ENCODE peak calls at places on chromosomes 5 and 9, in five cellular contexts. J, Y, S, I and M are unnamed samples.

GRCh38 chr9:20319241-20319640 is 303.1 kb downstream of the MLLT3 start:
- DNase-seq in J (no peak), I (no peak), Y (no peak), S (no peak), M (no peak)

GRCh38 chr9:12775963-12776774 is 1.3 kb downstream of the LURAP1L start:
- DNase-seq in J (peak; percentile 85), S (peak; percentile 95), I (peak; percentile 83), Y (peak; percentile 88), M (peak; percentile 76)

GRCh38 chr9:121966706-121967105 is 126.4 kb downstream of the TTLL11 start:
- DNase-seq in Y (no peak), J (no peak), S (no peak), I (no peak), M (no peak)

GRCh38 chr5:157648275-157648990 is 3.8 kb downstream of the SOX30 start:
- DNase-seq in J (no peak), Y (no peak), I (no peak), S (no peak), M (no peak)

GRCh38 chr5:40486437-40487270 is 193.1 kb upstream of the PTGER4 start:
- DNase-seq in Y (peak; percentile 81), J (no peak), I (peak; percentile 13), S (no peak), M (no peak)

GRCh38 chr9:17171309-17172094 is 36.7 kb downstream of the CNTLN start:
- DNase-seq in J (no peak), S (no peak), Y (no peak), I (no peak), M (no peak)

GRCh38 chr9:136695955-136696354 is 8.7 kb upstream of the AGPAT2 start:
- DNase-seq in I (no peak), Y (no peak), J (no peak), S (no peak), M (peak; percentile 5)

GRCh38 chr9:95764920-95765319 is 110.6 kb upstream of the ERCC6L2 start:
- DNase-seq in I (no peak), J (no peak), S (no peak), Y (peak; percentile 55), M (no peak)

GRCh38 chr5:35956429-35956828 is 18.0 kb upstream of the CAPSL start:
- DNase-seq in J (no peak), Y (peak; percentile 50), S (no peak), I (no peak), M (no peak)

GRCh38 chr9:122219856-122220672 is 8.7 kb downstream of the LHX6 start:
- DNase-seq in J (no peak), Y (no peak), S (peak; percentile 29), I (no peak), M (peak; percentile 59)

GRCh38 chr5:29950416-29951145 is 1242.9 kb upstream of the CDH6 start:
- DNase-seq in I (no peak), Y (no peak), S (no peak), J (no peak), M (no peak)

GRCh38 chr5:101942321-101942882 is 353.7 kb downstream of the SLCO4C1 start:
- DNase-seq in Y (peak; percentile 16), S (peak; percentile 15), J (no peak), I (peak; percentile 56), M (peak; percentile 25)

GRCh38 chr9:77521091-77521490 is 127.0 kb downstream of the GNA14 start:
- DNase-seq in J (no peak), I (no peak), Y (no peak), S (no peak), M (no peak)

GRCh38 chr5:34609951-34610431 is 46.1 kb upstream of the RAI14 start:
- DNase-seq in Y (peak; percentile 19), S (no peak), I (no peak), J (no peak), M (no peak)

GRCh38 chr9:137494550-137495351 is 35.6 kb upstream of the NSMF start:
- DNase-seq in J (no peak), I (no peak), Y (no peak), S (no peak), M (no peak)

GRCh38 chr5:72633649-72634048 is 126.4 kb upstream of the ZNF366 start:
- DNase-seq in S (peak; percentile 82), I (no peak), Y (no peak), J (no peak), M (no peak)

GRCh38 chr5:78640622-78641021 is 8.0 kb downstream of the LHFPL2 start:
- DNase-seq in I (no peak), J (no peak), S (no peak), Y (peak; percentile 76), M (no peak)

GRCh38 chr5:172620506-172620905 is 20.6 kb upstream of the NEURL1B start:
- DNase-seq in I (no peak), Y (no peak), J (no peak), S (no peak), M (no peak)

GRCh38 chr9:131959056-131959455 is 120.6 kb downstream of the MED27 start:
- DNase-seq in S (no peak), Y (no peak), I (no peak), J (no peak), M (no peak)

GRCh38 chr5:172953776-172954189 is 5.4 kb upstream of the RPL26L1 start:
- DNase-seq in J (peak; percentile 73), Y (peak; percentile 66), S (peak; percentile 64), I (no peak), M (no peak)

GRCh38 chr9:107690026-107690425 is 200.5 kb upstream of the KLF4 start:
- DNase-seq in I (no peak), Y (no peak), J (no peak), S (no peak), M (no peak)

GRCh38 chr5:36664762-36665161 is 58.4 kb downstream of the SLC1A3 start:
- DNase-seq in J (no peak), Y (peak; percentile 50), I (no peak), S (no peak), M (no peak)

GRCh38 chr5:131264453-131265200 is 774 bp downstream of the CDC42SE2 start:
- DNase-seq in J (no peak), I (peak; percentile 36), S (no peak), Y (no peak), M (peak; percentile 52)

GRCh38 chr9:129962889-129963703 is 79.9 kb downstream of the FNBP1 start:
- DNase-seq in J (no peak), S (peak; percentile 65), Y (peak; percentile 57), I (peak; percentile 11), M (no peak)

GRCh38 chr9:995776-996175 is 19.3 kb downstream of the DMRT3 start:
- DNase-seq in S (no peak), I (no peak), J (no peak), Y (peak; percentile 15), M (no peak)
- TF ChIP-seq CTCF in S (no peak), I (no peak), J (no peak), Y (no peak), M (no peak)

GRCh38 chr5:94967525-94967924 is 317.4 kb downstream of the MCTP1 start:
- DNase-seq in J (no peak), S (no peak), I (no peak), Y (no peak), M (no peak)

GRCh38 chr5:94972268-94972667 is 312.6 kb downstream of the MCTP1 start:
- DNase-seq in J (no peak), Y (no peak), S (no peak), I (no peak), M (no peak)

GRCh38 chr5:94968507-94969095 is 316.3 kb downstream of the MCTP1 start:
- DNase-seq in I (peak; percentile 36), Y (peak; percentile 53), J (peak; percentile 16), S (peak; percentile 83), M (peak; percentile 27)

GRCh38 chr5:94969174-94969573 is 315.7 kb downstream of the MCTP1 start:
- DNase-seq in Y (no peak), I (no peak), J (no peak), S (peak; percentile 69), M (no peak)
- TF ChIP-seq CTCF in Y (peak; percentile 13), I (no peak), J (no peak), S (peak; percentile 42), M (no peak)

DNA sequence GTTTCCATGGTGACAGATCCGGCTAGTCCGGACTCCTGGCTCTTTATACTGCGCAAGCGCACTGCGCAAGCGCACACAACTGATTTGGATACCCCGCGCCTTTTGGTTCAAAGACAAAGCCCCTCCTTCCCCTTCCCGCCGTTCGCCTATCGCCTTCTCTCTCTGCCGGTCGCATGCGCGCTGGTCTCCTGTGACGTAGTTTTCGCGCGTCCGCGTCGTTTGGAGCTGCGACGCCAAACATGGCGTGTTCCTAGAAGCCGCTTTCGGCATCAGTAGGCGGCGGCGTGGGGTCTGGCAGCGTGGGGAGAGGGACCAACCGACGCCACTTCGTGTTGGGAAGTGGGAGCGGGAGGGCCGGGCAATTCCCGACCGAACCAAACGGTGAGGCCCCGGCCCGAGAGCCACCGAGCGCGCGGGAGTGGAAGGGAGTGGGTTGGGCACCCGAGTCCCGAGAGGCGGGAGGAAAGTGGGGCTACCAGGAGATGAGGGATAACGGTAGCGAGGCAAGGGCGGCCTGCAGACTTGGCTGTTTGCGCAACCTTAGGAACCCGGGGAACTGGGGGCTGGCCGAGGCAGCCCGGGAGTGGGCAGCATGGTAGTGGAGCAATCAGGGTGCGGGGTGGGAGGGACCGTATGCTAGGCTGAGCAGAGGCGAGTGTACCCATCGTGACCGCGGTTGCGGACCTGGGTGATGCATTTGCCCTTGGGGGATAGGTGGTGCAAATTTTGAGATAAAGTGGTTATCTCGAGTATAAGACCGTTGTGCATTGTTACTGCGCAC is at the start of gene IPO11:
- DNase-seq in J (peak; percentile 98), Y (peak; percentile 98), I (peak; percentile 97), S (peak; percentile 99), M (peak; percentile 98)
- TF ChIP-seq CTCF in J (no peak), Y (no peak), I (no peak), S (peak; percentile 2), M (no peak)

GRCh38 chr9:127398715-127399400 is 1.9 kb downstream of the SLC2A8 start:
- DNase-seq in S (no peak), I (no peak), Y (no peak), J (no peak), M (no peak)

GRCh38 chr9:127396253-127396807 is 639 bp upstream of the SLC2A8 start:
- DNase-seq in Y (no peak), J (no peak), S (no peak), I (no peak), M (no peak)

GRCh38 chr9:127395491-127396252 is 1.3 kb upstream of the SLC2A8 start:
- DNase-seq in S (no peak), J (no peak), Y (no peak), I (no peak), M (no peak)

GRCh38 chr9:127397722-127398647 is 1.0 kb downstream of the SLC2A8 start:
- DNase-seq in I (peak; percentile 48), S (peak; percentile 25), J (no peak), Y (peak; percentile 11), M (peak; percentile 66)

DNA sequence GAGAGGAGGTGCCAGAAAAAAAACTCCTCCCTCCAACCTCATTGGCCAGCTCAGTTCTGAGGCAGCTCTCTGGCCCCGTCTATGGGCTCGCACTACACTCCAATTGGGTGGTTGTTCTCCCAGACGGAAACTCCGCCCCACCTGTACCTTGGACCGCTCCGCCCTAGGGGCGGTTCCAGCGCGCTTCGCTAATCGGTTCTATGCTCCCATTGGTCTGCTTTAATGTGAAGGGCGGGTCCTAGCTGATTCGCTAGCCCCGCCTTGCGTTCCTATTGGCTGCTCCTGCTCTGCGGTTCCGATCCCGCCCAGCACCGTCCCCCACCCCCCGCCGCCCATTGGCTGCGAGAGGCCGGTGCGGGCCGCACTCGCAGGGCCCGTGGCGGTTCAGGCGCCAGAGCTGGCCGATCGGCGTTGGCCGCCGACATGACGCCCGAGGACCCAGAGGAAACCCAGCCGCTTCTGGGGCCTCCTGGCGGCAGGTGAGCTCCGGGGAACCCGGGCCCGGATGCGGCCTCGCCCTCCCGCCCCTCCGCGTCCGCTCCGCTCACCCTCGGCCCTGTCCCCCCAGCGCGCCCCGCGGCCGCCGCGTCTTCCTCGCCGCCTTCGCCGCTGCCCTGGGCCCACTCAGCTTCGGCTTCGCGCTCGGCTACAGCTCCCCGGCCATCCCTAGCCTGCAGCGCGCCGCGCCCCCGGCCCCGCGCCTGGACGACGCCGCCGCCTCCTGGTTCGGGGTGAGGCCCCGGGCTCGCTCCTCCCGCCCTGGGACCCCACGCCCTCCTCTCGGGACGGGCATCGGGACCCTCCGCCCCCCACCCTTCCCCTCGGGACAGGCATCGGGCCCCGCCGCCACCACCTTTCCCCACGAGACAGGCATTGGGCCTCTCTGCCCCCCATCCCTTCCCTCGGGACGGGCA is at the start of gene SLC2A8:
- DNase-seq in I (peak; percentile 96), Y (peak; percentile 100), S (peak; percentile 99), J (peak; percentile 98), M (peak; percentile 98)
- TF ChIP-seq CTCF in I (no peak), Y (peak; percentile 4), S (no peak), J (no peak), M (no peak)